ENCODE peak calls at places on chromosomes 13 and 19, in four cellular contexts. Y is cardiac fibroblast, R is tibial artery, M is fibroblast of the aortic adventitia. X is an unnamed sample.

GRCh38 chr13:114131581-114132418 is 623 bp downstream of the RASA3 start:
- DNase-seq in Y (peak; percentile 46), R (no peak), M (peak; percentile 35), X (no peak)

GRCh38 chr19:48490980-48491792 is 20.4 kb downstream of the LMTK3 start:
- DNase-seq in Y (no peak), R (no peak), M (no peak), X (no peak)

GRCh38 chr19:3367572-3368440 is 1.4 kb downstream of the NFIC start:
- DNase-seq in Y (no peak), R (no peak), M (no peak), X (no peak)

GRCh38 chr13:28100149-28101121 is at the start of gene FLT3:
- DNase-seq in Y (peak; percentile 8), R (no peak), M (peak; percentile 2), X (no peak)

GRCh38 chr19:45468159-45468651 is 409 bp downstream of the FOSB start:
- DNase-seq in Y (no peak), R (no peak), M (no peak), X (no peak)

GRCh38 chr19:49930483-49931011 is 1.2 kb upstream of the NUP62 start:
- DNase-seq in Y (peak; percentile 18), R (no peak), M (peak; percentile 75), X (no peak)

GRCh38 chr19:50459638-50460037 is 16.7 kb upstream of the EMC10 start:
- DNase-seq in Y (no peak), R (no peak), M (no peak), X (no peak)

GRCh38 chr19:40610396-40611064 is 9.4 kb downstream of the LTBP4 start:
- DNase-seq in Y (no peak), R (peak; percentile 58), M (no peak), X (no peak)

GRCh38 chr19:17346109-17346671 is 8.8 kb downstream of the GTPBP3 start:
- DNase-seq in Y (peak; percentile 72), R (peak; percentile 63), M (peak; percentile 64), X (peak; percentile 38)

GRCh38 chr13:44932171-44932849 is 57.0 kb downstream of the NUFIP1 start:
- DNase-seq in Y (no peak), R (no peak), M (peak; percentile 71), X (peak; percentile 84)

DNA sequence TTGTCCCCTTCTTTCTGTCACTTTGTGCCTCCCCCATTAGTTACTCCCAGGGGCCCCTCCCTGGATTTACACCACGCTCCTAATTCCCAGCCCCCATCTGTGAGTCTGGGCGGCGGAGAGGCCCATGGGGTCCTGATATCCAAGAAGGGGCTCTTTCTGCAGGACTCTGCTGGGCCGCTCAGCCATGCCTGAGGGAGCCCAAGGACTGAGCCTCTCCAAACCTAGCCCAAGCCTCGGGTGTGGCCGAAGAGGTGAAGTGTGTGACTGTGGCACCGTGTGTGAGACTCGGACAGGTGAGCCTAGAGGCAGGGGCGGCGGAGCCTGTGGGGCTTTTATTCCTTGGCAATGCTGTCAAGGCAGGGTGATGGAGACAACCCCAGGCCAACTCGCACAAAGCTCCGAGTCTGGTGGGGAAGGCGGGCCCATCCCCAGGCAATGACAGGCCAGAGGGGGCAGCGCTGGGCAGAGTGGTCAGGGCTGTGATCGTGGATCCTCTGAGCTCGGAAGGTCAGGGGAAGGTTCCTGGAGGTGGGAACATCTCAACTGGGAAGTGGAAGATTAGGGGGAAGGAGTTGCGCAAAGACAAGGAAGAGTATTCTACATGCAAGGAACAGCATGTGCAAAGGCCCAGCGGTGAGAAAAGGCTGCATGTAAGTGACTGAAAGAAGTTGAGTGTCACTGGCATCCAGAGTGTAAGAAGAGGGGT is 1.6 kb downstream of the PLEKHG2 start:
- DNase-seq in Y (peak; percentile 43), R (peak; percentile 59), M (no peak), X (no peak)
- TF ChIP-seq CTCF in Y (peak; percentile 34), R (no peak), M (peak; percentile 38), X (peak; percentile 50)

DNA sequence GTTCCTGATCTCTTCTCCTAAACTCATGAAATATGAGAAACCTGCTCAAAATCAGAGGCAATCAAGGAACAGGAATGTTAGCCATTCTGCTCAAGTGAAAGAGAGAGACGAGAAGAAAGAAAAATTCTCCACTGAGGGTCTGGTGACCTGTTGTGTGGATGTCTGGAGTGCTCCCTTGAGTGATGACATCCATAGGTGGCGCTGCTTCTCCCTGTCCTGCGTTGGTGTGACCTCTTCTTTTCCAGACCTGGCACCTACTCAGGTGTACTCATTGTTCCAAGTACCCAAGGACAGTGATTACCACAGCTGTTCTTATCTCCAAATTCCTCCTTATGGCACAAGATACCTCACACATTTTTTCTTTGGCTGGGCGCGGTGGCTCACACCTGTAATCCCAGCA is 4.0 kb downstream of the ZNF223 start:
- DNase-seq in Y (no peak), R (no peak), M (no peak), X (no peak)
- TF ChIP-seq CTCF in Y (no peak), R (no peak), M (no peak), X (peak; percentile 20)

DNA sequence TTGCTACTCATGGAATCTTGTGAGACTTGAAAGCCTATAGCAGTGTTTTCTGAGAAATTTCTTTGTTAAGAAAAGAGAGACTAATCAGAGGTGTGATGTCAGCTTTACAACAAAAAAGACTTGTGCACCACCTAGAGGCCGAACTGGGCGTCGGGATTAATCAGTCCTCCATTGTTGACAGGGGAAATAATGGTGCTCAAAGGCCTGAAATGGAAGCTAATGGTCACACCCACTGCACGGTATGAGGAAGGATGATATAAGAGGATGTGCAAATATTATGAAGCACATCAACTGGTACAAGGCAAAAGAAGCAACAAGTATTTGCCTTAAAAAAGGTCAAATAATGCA is 480.2 kb upstream of the MIR17HG start:
- DNase-seq in Y (peak; percentile 90), R (peak; percentile 63), M (peak; percentile 68), X (peak; percentile 73)
- TF ChIP-seq CTCF in Y (peak; percentile 72), R (peak; percentile 59), M (peak; percentile 69), X (peak; percentile 90)

DNA sequence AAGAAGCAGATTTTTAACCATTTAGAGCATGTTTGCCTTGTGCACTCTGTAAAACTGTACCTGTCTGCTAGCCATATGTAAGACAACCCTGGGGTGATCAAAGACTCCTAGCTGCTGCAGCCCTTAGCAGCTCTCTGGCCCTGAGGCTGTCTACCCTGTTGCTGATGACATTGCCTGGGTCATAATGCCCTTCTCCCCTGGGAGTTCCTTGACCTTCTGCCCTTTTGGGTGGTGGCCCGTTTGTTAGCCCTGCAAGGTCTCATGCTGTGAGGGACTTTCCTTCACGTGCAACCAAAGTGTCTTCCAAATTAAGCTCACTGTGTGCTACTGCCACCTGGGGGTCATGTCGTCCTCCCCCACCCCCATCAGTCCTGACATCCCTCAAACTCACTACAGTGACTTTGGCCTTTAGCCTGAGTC is 7.4 kb downstream of the GPC6 start:
- DNase-seq in Y (no peak), R (no peak), M (no peak), X (no peak)
- TF ChIP-seq CTCF in Y (no peak), R (peak; percentile 7), M (no peak), X (peak; percentile 40)

GRCh38 chr19:41928754-41929535 is 696 bp upstream of the ERFL start:
- DNase-seq in Y (no peak), R (no peak), M (no peak), X (no peak)
- TF ChIP-seq CTCF in Y (no peak), R (no peak), M (peak; percentile 15), X (no peak)

GRCh38 chr19:11446652-11447301 is 11.3 kb downstream of the PRKCSH start:
- DNase-seq in Y (peak; percentile 43), R (peak; percentile 32), M (peak; percentile 17), X (no peak)
- TF ChIP-seq CTCF in Y (peak; percentile 67), R (peak; percentile 68), M (peak; percentile 75), X (peak; percentile 87)

GRCh38 chr13:54949735-54950134 is 1921.1 kb downstream of the OLFM4 start:
- DNase-seq in Y (no peak), R (no peak), M (no peak), X (no peak)

GRCh38 chr13:54945978-54946377 is 1917.4 kb downstream of the OLFM4 start:
- DNase-seq in Y (no peak), R (no peak), M (no peak), X (no peak)

GRCh38 chr13:54953786-54954185 is 1925.2 kb downstream of the OLFM4 start:
- DNase-seq in Y (no peak), R (no peak), M (no peak), X (no peak)

DNA sequence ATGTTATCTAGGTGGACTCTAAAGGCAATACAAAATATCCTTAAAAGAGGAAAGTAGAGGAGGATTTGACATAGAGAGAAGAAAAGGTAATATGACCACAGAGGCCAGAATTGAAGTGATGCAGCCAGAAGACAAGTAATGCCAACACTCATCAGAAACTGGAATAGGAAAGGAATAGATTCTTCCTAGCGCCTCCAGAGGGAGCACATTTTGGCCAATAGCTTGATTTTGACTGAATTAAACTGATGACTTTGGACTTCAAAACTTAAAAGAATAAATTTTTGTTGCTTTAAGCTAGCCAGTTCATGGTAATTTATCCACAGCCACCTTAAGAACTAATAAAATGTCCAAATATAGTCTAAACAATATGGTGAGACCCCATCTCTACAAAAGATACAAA is 1921.9 kb downstream of the OLFM4 start:
- DNase-seq in Y (no peak), R (no peak), M (no peak), X (no peak)
- TF ChIP-seq CTCF in Y (no peak), R (no peak), M (no peak), X (no peak)

GRCh38 chr13:43787998-43788397 is 1.2 kb upstream of the ENOX1 start:
- DNase-seq in Y (peak; percentile 65), R (no peak), M (peak; percentile 70), X (peak; percentile 54)
- TF ChIP-seq CTCF in Y (peak; percentile 66), R (peak; percentile 14), M (peak; percentile 58), X (peak; percentile 79)

GRCh38 chr13:41590643-41591042 is 133.3 kb downstream of the RGCC start:
- DNase-seq in Y (no peak), R (no peak), M (no peak), X (no peak)

GRCh38 chr13:41588899-41589298 is 131.5 kb downstream of the RGCC start:
- DNase-seq in Y (peak; percentile 74), R (no peak), M (peak; percentile 70), X (peak; percentile 95)

GRCh38 chr13:41589434-41589833 is 132.1 kb downstream of the RGCC start:
- DNase-seq in Y (no peak), R (no peak), M (no peak), X (no peak)

GRCh38 chr13:41590122-41590521 is 132.8 kb downstream of the RGCC start:
- DNase-seq in Y (no peak), R (no peak), M (no peak), X (no peak)

DNA sequence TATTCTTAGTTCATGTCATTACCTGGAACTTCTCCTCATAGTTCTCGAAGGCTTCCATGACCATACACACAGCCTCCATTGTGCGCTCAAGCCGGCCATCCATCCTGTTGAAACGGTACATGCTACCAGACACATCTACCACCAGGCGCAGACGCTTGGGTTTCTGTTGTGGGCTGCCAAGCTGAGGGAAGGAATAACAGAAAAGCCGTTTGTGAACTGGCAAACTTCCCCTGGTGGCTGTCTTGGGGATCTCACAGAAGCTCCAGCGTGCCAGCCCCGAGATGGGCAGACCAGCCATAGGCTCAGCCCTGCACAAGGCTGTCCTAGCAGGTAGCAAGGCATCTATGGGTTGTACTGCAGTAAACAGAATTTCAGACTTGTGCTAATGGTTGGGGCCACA is 130.1 kb downstream of the RGCC start:
- DNase-seq in Y (no peak), R (no peak), M (no peak), X (no peak)
- TF ChIP-seq CTCF in Y (no peak), R (no peak), M (no peak), X (peak; percentile 54)